ENCODE peak calls at places on chromosomes 13 and 19, in seven cellular contexts. S is uterus; D is astrocyte of the cerebellum; U is occipital lobe; O is MV-4-11; Q is activated CD4-positive, CD25-positive, alpha-beta regulatory T cell; C is DMS 273 treated with DMSO at 0.1 percent for 48 hours. W is an unnamed sample.

GRCh38 chr19:53511933-53512374 is 26.0 kb upstream of the ZNF331 start:
- DNase-seq in S (peak), D (no peak), U (no peak), O (no peak), Q (no peak), C (no peak), W (no peak)

GRCh38 chr19:3672993-3673392 is 27.3 kb downstream of the PIP5K1C start:
- DNase-seq in S (no peak), D (no peak), U (no peak), O (peak), Q (no peak), C (no peak), W (no peak)

GRCh38 chr19:46736544-46737274 is 9.1 kb upstream of the FKRP start:
- DNase-seq in S (no peak), D (no peak), U (no peak), O (no peak), Q (no peak), C (no peak), W (no peak)

GRCh38 chr19:29806098-29806866 is 5.5 kb upstream of the CCNE1 start:
- DNase-seq in S (no peak), D (no peak), U (no peak), O (peak), Q (no peak), C (peak), W (no peak)

GRCh38 chr13:112877496-112877895 is 91.5 kb upstream of the MCF2L start:
- DNase-seq in S (no peak), D (no peak), U (no peak), O (no peak), Q (no peak), C (no peak), W (no peak)

GRCh38 chr19:44582581-44583265 is 30.6 kb upstream of the IGSF23 start:
- DNase-seq in S (no peak), D (no peak), U (no peak), O (peak), Q (no peak), C (no peak), W (no peak)

GRCh38 chr19:58518261-58519086 is 1.1 kb downstream of the ZBTB45 start:
- DNase-seq in S (no peak), D (no peak), U (no peak), O (peak), Q (no peak), C (no peak), W (no peak)

GRCh38 chr13:78787189-78787588 is 128.2 kb upstream of the OBI1 start:
- DNase-seq in S (no peak), D (no peak), U (no peak), O (no peak), Q (no peak), C (no peak), W (no peak)

GRCh38 chr19:41327499-41328156 is 17.7 kb downstream of the CCDC97 start:
- DNase-seq in S (peak), D (no peak), U (no peak), O (peak), Q (peak), C (no peak), W (peak)

GRCh38 chr13:109157275-109157674 is 527.9 kb downstream of the MYO16 start:
- DNase-seq in S (no peak), D (no peak), U (no peak), O (no peak), Q (no peak), C (no peak), W (no peak)

GRCh38 chr19:14434157-14434501 is 1.0 kb downstream of the PKN1 start:
- DNase-seq in S (peak), D (no peak), U (no peak), O (no peak), Q (no peak), C (no peak), W (no peak)

GRCh38 chr13:43908156-43909126 is 28.7 kb downstream of the LACC1 start:
- DNase-seq in S (no peak), D (peak), U (no peak), O (peak), Q (no peak), C (no peak), W (no peak)

GRCh38 chr13:109700176-109700575 is 86.2 kb downstream of the IRS2 start:
- DNase-seq in S (peak), D (peak), U (no peak), O (peak), Q (no peak), C (peak), W (no peak)

GRCh38 chr19:48835734-48836088 is 580 bp downstream of the HSD17B14 start:
- DNase-seq in S (peak), D (no peak), U (peak), O (peak), Q (peak), C (peak), W (peak)

GRCh38 chr19:11324079-11324661 is 15.3 kb downstream of the RAB3D start:
- DNase-seq in S (peak), D (peak), U (peak), O (peak), Q (no peak), C (peak), W (peak)

GRCh38 chr13:90454002-90454636 is 893.4 kb upstream of the MIR17HG start:
- DNase-seq in S (no peak), D (no peak), U (no peak), O (no peak), Q (no peak), C (no peak), W (no peak)

GRCh38 chr13:73556902-73557301 is 498.1 kb downstream of the KLF5 start:
- DNase-seq in S (no peak), D (no peak), U (no peak), O (no peak), Q (no peak), C (no peak), W (no peak)

GRCh38 chr13:112652512-112653458 is 37.1 kb upstream of the ATP11A start:
- DNase-seq in S (no peak), D (no peak), U (no peak), O (no peak), Q (no peak), C (no peak), W (no peak)

GRCh38 chr19:18168673-18169381 is 4.8 kb upstream of the IFI30 start:
- DNase-seq in S (no peak), D (no peak), U (no peak), O (no peak), Q (no peak), C (no peak), W (no peak)

GRCh38 chr19:27974082-27974513 is 1238.9 kb downstream of the UQCRFS1 start:
- DNase-seq in S (no peak), D (peak), U (no peak), O (peak), Q (no peak), C (no peak), W (no peak)

GRCh38 chr13:112928958-112929777 is 39.8 kb upstream of the MCF2L start:
- DNase-seq in S (no peak), D (no peak), U (no peak), O (peak), Q (no peak), C (no peak), W (no peak)

GRCh38 chr19:4403005-4403761 is 743 bp downstream of the CHAF1A start:
- DNase-seq in S (no peak), D (no peak), U (no peak), O (no peak), Q (no peak), C (no peak), W (no peak)

GRCh38 chr13:33150146-33150545 is 133.9 kb downstream of the KL start:
- DNase-seq in S (no peak), D (peak), U (no peak), O (no peak), Q (no peak), C (peak), W (no peak)

GRCh38 chr13:23810842-23811241 is 78.4 kb downstream of the MIPEP start:
- DNase-seq in S (no peak), D (no peak), U (no peak), O (peak), Q (no peak), C (no peak), W (no peak)

GRCh38 chr19:24140099-24140498 is 53.1 kb downstream of the ZNF254 start:
- DNase-seq in S (no peak), D (peak), U (no peak), O (peak), Q (no peak), C (no peak), W (no peak)

GRCh38 chr13:113729329-113730019 is 29.6 kb upstream of the TMEM255B start:
- DNase-seq in S (no peak), D (no peak), U (no peak), O (no peak), Q (no peak), C (no peak), W (no peak)

GRCh38 chr13:113506871-113507388 is 16.4 kb upstream of the DCUN1D2 start:
- DNase-seq in S (no peak), D (no peak), U (no peak), O (no peak), Q (no peak), C (no peak), W (no peak)

GRCh38 chr19:17435218-17435617 is 13.2 kb downstream of the TMEM221 start:
- DNase-seq in S (no peak), D (no peak), U (no peak), O (no peak), Q (no peak), C (no peak), W (no peak)

GRCh38 chr19:18109363-18109730 is 11.8 kb downstream of the MAST3 start:
- DNase-seq in S (no peak), D (no peak), U (no peak), O (no peak), Q (no peak), C (no peak), W (no peak)